ENCODE peak calls at places on chromosome 13, in five cellular contexts. K, N, S, Z and E are unnamed samples. For H3K4me1 and H3K27me3, the result is how much of the 10 kb centered on the place peaks cover.

GRCh38 chr13:46350003-46350402 is 37.0 kb downstream of the RUBCNL start:
- DNase-seq in K (no peak), N (no peak), S (no peak), Z (no peak), E (no peak)

GRCh38 chr13:50244355-50244912 is 229.2 kb downstream of the KCNRG start:
- DNase-seq in K (no peak), N (no peak), S (no peak), Z (no peak), E (no peak)

GRCh38 chr13:65638572-65639168 is 1591.5 kb downstream of the PCDH9 start:
- DNase-seq in K (no peak), N (no peak), S (no peak), Z (no peak), E (no peak)

GRCh38 chr13:102018716-102019115 is 383.1 kb downstream of the FGF14 start:
- DNase-seq in K (no peak), N (no peak), S (no peak), Z (no peak), E (no peak)

GRCh38 chr13:77492982-77493381 is 42.5 kb upstream of the SCEL start:
- DNase-seq in K (no peak), N (no peak), S (no peak), Z (no peak), E (no peak)

GRCh38 chr13:44668707-44669106 is 92.6 kb upstream of the TSC22D1 start:
- DNase-seq in K (no peak), N (no peak), S (no peak), Z (no peak), E (no peak)

GRCh38 chr13:91564422-91564821 is 166.0 kb downstream of the GPC5 start:
- DNase-seq in K (no peak), N (no peak), S (no peak), Z (no peak), E (no peak)

GRCh38 chr13:51564252-51564651 is 20.0 kb upstream of the WDFY2 start:
- DNase-seq in K (no peak), N (no peak), S (no peak), Z (no peak), E (no peak)

GRCh38 chr13:38308736-38309135 is 40.9 kb upstream of the UFM1 start:
- DNase-seq in K (no peak), N (no peak), S (no peak), Z (no peak), E (no peak)

GRCh38 chr13:26679945-26680516 is 80.6 kb downstream of the GPR12 start:
- DNase-seq in K (no peak), N (no peak), S (no peak), Z (no peak), E (no peak)

GRCh38 chr13:34833562-34834182 is 108.4 kb upstream of the NBEA start:
- DNase-seq in K (no peak), N (no peak), S (no peak), Z (no peak), E (no peak)

GRCh38 chr13:25170554-25171107 is 1.5 kb downstream of the AMER2 start:
- DNase-seq in K (no peak), N (no peak), S (no peak), Z (no peak), E (no peak)

GRCh38 chr13:74930402-74931165 is 551.4 kb downstream of the TBC1D4 start:
- DNase-seq in K (no peak), N (no peak), S (no peak), Z (no peak), E (no peak)

GRCh38 chr13:107276936-107277335 is 709.0 kb upstream of the ARGLU1 start:
- DNase-seq in K (no peak), N (no peak), S (no peak), Z (no peak), E (no peak)

GRCh38 chr13:44045179-44045562 is 165.5 kb downstream of the LACC1 start:
- DNase-seq in K (no peak), N (no peak), S (no peak), Z (no peak), E (no peak)

GRCh38 chr13:36344886-36345437 is 1.2 kb downstream of the SPART start:
- DNase-seq in K (peak), N (no peak), S (no peak), Z (peak), E (no peak)

GRCh38 chr13:25687622-25688225 is 315.9 kb downstream of the ATP8A2 start:
- DNase-seq in K (peak), N (peak), S (no peak), Z (no peak), E (no peak)

GRCh38 chr13:105159794-105160193 is 1375.7 kb downstream of the EFNB2 start:
- DNase-seq in K (no peak), N (no peak), S (no peak), Z (no peak), E (no peak)

GRCh38 chr13:23621316-23621645 is 51.1 kb downstream of the TNFRSF19 start:
- DNase-seq in K (no peak), N (no peak), S (no peak), Z (no peak), E (no peak)

GRCh38 chr13:72204291-72204690 is 337.3 kb upstream of the DACH1 start:
- DNase-seq in K (no peak), N (no peak), S (no peak), Z (no peak), E (no peak)

GRCh38 chr13:29935309-29935981 is 85.0 kb upstream of the UBL3 start:
- DNase-seq in K (no peak), N (no peak), S (no peak), Z (peak), E (no peak)

GRCh38 chr13:97629601-97630272 is 195.8 kb downstream of the RAP2A start:
- DNase-seq in K (no peak), N (no peak), S (no peak), Z (no peak), E (no peak)

GRCh38 chr13:83881917-83882625 is at the start of gene SLITRK1:
- DNase-seq in K (no peak), N (no peak), S (no peak), Z (no peak), E (peak)

GRCh38 chr13:51818276-51818675 is 14.3 kb upstream of the DHRS12 start:
- DNase-seq in K (no peak), N (no peak), S (no peak), Z (no peak), E (no peak)

GRCh38 chr13:94959616-94960015 is 247.3 kb upstream of the SOX21 start:
- DNase-seq in K (no peak), N (no peak), S (no peak), Z (no peak), E (no peak)
- H3K4me1 ChIP-seq in K (under half), N (under half), S (under half), Z (under half), E (under half)

GRCh38 chr13:85619321-85619720 is 179.9 kb downstream of the SLITRK6 start:
- DNase-seq in K (no peak), N (no peak), S (no peak), Z (no peak), E (no peak)
- H3K27me3 ChIP-seq in K (under half), N (under half), S (under half), Z (under half), E (under half)

DNA sequence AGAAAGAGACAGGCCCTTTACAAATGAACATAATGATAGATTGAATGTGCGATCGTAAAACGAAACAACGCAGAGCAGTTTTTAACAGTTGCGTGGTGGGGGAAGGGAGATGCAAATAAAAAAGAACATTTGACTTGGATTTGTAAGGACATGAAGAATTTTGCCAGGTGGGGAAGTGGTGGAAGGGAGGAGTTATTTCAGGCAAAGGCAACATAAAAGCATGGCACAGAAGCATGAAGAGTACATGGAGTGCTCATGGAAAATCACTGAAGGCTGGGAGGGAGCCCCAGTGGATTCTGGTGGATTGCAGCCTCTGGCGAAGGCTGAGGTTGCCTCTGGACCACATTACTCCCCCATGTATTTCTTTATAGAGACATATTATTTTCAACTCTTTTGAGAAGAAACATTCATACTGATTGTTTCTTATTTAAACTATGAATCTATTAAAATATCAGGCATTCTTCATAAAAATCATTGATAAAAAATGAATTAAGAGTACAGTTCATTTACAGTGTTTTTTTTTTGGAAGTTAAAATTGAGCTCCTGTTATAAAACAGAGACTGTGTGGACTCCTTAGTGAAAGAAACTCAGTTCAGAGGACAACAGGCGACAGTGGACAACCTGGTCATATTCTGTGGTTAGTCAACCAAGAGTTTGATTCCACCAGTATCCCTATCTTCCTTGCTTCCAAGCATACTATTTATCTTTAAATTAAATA is 57.5 kb downstream of the STARD13 start:
- DNase-seq in K (no peak), N (peak), S (no peak), Z (no peak), E (no peak)
- H3K4me1 ChIP-seq in K (under half), N (under half), S (under half), Z (under half), E (under half)

GRCh38 chr13:99962242-99962641 is 9.3 kb downstream of the ZIC5 start:
- DNase-seq in K (no peak), N (no peak), S (no peak), Z (no peak), E (no peak)

GRCh38 chr13:99959538-99960230 is 11.9 kb downstream of the ZIC5 start:
- DNase-seq in K (no peak), N (no peak), S (no peak), Z (no peak), E (no peak)

GRCh38 chr13:99960663-99961440 is 10.7 kb downstream of the ZIC5 start:
- DNase-seq in K (no peak), N (no peak), S (no peak), Z (no peak), E (no peak)

GRCh38 chr13:99963832-99964339 is 7.7 kb downstream of the ZIC5 start:
- DNase-seq in K (no peak), N (no peak), S (no peak), Z (no peak), E (no peak)

DNA sequence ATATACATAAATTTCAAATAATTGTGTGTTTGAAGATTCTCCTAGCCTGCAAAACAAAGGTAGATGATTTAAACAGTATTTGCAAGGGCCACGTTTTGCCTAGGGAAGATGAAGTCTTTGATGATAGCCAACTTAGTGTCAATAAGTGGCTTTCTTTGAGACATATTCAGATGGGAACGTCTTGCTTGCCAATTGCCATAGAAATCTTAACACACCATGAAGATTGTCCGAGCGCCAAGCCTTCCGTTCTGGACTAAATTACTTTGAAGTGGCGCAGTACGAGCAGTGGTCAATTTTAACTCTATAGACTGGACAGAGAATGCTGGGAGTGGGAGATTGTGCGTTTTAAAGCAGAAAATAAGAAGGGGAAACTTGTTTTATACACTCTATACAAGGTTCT is 9.9 kb downstream of the ZIC5 start:
- DNase-seq in K (no peak), N (no peak), S (no peak), Z (no peak), E (no peak)
- H3K27me3 ChIP-seq in K (under half), N (half or more), S (half or more), Z (under half), E (half or more)

GRCh38 chr13:41019578-41020347 is 647 bp upstream of the ELF1 start:
- DNase-seq in K (no peak), N (no peak), S (no peak), Z (no peak), E (no peak)

GRCh38 chr13:41017153-41017552 is 2.0 kb downstream of the ELF1 start:
- DNase-seq in K (no peak), N (no peak), S (no peak), Z (no peak), E (no peak)

GRCh38 chr13:41017744-41018582 is 1.2 kb downstream of the ELF1 start:
- DNase-seq in K (no peak), N (no peak), S (no peak), Z (no peak), E (no peak)

GRCh38 chr13:41019027-41019487 is at the start of gene ELF1:
- DNase-seq in K (peak), N (peak), S (no peak), Z (peak), E (peak)

GRCh38 chr13:41018583-41018909 is 570 bp downstream of the ELF1 start:
- DNase-seq in K (no peak), N (no peak), S (no peak), Z (no peak), E (no peak)
- H3K4me1 ChIP-seq in K (under half), N (under half), S (under half), Z (under half), E (half or more)

GRCh38 chr13:100454876-100455275 is 133.7 kb downstream of the GGACT start:
- DNase-seq in K (no peak), N (no peak), S (no peak), Z (no peak), E (no peak)

DNA sequence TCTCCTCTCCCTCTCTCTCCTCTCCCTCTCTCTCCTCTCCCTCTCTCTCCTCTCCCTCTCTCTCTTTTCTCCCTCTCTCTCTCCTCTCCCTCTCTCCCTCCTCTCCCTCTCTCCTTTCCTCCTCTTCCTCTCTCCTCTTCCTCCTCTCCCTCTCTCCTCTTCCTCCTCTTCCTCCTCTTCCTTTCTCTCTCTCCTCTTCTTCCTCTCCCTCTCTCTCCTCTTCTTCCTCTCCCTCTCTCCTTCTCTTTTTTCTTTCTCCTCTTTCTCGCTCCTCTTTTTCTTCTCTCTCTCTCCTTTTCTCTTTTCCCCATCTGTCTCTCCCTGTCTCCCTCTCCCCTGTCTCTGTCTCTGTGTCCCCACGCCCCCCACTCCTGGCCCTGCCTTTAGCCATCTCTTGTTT is 136.7 kb downstream of the GGACT start:
- DNase-seq in K (no peak), N (no peak), S (no peak), Z (no peak), E (no peak)
- H3K27me3 ChIP-seq in K (under half), N (under half), S (under half), Z (under half), E (under half)

GRCh38 chr13:109255457-109255856 is 530.9 kb downstream of the IRS2 start:
- DNase-seq in K (no peak), N (no peak), S (no peak), Z (no peak), E (no peak)
- H3K4me1 ChIP-seq in K (under half), N (under half), S (under half), Z (under half), E (under half)

GRCh38 chr13:112453207-112453829 is 77.2 kb downstream of the SPACA7 start:
- DNase-seq in K (no peak), N (no peak), S (no peak), Z (no peak), E (no peak)
- H3K27me3 ChIP-seq in K (under half), N (under half), S (under half), Z (under half), E (under half)

DNA sequence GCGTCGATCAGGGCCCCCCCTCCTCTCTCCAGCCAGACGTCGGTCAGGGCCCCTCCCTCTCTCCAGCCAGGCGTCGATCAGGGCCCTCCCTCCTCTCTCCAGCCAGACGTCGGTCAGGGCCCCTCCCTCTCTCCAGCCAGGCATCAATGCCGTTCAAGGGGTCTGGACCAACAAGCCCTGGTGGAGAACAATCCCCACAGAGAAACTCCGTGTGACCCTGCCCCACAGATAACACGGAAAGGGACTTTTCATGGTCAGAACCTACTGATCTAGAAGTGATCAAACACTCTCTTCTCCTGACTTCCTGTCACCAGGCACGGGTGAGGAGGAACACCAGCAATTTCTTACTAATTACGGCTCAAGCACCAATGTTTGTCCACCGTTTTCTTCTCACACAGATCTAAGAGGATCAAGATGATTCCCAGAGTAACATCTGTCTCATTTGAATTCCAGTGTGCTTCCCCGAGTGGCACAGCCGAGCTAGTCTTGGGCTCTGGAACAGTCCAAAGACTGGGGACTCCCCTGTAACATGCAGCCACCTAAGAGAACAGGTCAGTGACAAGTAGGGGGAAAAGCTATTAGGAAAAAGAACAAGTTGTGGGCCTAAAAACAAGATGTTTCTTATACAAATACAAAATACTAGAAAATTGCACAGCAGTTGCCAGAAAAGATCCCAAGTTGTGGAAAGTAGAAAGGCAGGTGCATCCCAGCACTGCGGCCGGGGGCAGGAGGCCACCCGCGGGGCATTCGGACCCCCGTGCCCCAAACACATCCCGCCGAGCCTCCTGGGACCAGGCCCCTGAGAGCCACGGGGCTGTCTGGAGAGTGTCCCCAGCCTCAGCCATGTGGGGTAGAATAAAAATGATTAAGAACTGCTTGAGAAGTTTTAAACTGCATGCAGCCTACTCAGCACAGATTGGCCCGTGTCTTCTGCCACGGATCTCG is 11.7 kb downstream of the RASA3 start:
- DNase-seq in K (no peak), N (no peak), S (no peak), Z (no peak), E (no peak)
- H3K4me1 ChIP-seq in K (under half), N (half or more), S (under half), Z (half or more), E (under half)